ENCODE peak calls at places on chromosomes 16 and 17, in eight cellular contexts. One of them, this sample, is unnamed.

GRCh38 chr16:48597563-48598392 is 12.2 kb downstream of the N4BP1 start:
- DNase-seq in left lung: no peak
- DNase-seq in AG09309: no peak
- DNase-seq in T-helper 1 cell: no peak
- DNase-seq in sigmoid colon: no peak
- DNase-seq in GM13976: no peak
- DNase-seq in glomerular endothelial cell: no peak
- DNase-seq in NAMALWA: no peak
- DNase-seq in this sample: no peak

GRCh38 chr17:32584792-32585191 is 98.0 kb downstream of the CDK5R1 start:
- DNase-seq in T-helper 1 cell: no peak
- DNase-seq in NAMALWA: no peak
- DNase-seq in sigmoid colon: no peak
- DNase-seq in left lung: no peak
- DNase-seq in GM13976: no peak
- DNase-seq in AG09309: no peak
- DNase-seq in glomerular endothelial cell: no peak
- DNase-seq in this sample: no peak

GRCh38 chr17:36195474-36196098 is 972 bp downstream of the CCL3L1 start:
- DNase-seq in T-helper 1 cell: no peak
- DNase-seq in sigmoid colon: no peak
- DNase-seq in GM13976: no peak
- DNase-seq in glomerular endothelial cell: no peak
- DNase-seq in left lung: peak
- DNase-seq in AG09309: no peak
- DNase-seq in NAMALWA: peak
- DNase-seq in this sample: no peak

GRCh38 chr17:3527896-3528603 is 29.6 kb downstream of the TRPV3 start:
- DNase-seq in T-helper 1 cell: no peak
- DNase-seq in glomerular endothelial cell: no peak
- DNase-seq in left lung: no peak
- DNase-seq in GM13976: no peak
- DNase-seq in AG09309: no peak
- DNase-seq in NAMALWA: no peak
- DNase-seq in sigmoid colon: peak
- DNase-seq in this sample: no peak

GRCh38 chr17:44636562-44636961 is 19.7 kb upstream of the MEIOC start:
- DNase-seq in T-helper 1 cell: no peak
- DNase-seq in AG09309: peak
- DNase-seq in NAMALWA: peak
- DNase-seq in sigmoid colon: no peak
- DNase-seq in GM13976: no peak
- DNase-seq in glomerular endothelial cell: no peak
- DNase-seq in left lung: no peak
- DNase-seq in this sample: no peak

GRCh38 chr16:66266436-66267286 is 99.8 kb upstream of the CDH5 start:
- DNase-seq in glomerular endothelial cell: no peak
- DNase-seq in left lung: peak
- DNase-seq in GM13976: no peak
- DNase-seq in NAMALWA: no peak
- DNase-seq in sigmoid colon: peak
- DNase-seq in T-helper 1 cell: no peak
- DNase-seq in AG09309: no peak
- DNase-seq in this sample: peak

GRCh38 chr16:68332411-68333121 is 21.7 kb downstream of the PRMT7 start:
- DNase-seq in NAMALWA: peak
- DNase-seq in GM13976: no peak
- DNase-seq in left lung: no peak
- DNase-seq in AG09309: no peak
- DNase-seq in glomerular endothelial cell: peak
- DNase-seq in T-helper 1 cell: no peak
- DNase-seq in sigmoid colon: no peak
- DNase-seq in this sample: peak

GRCh38 chr17:83173997-83174858 is 94.8 kb downstream of the METRNL start:
- DNase-seq in GM13976: peak
- DNase-seq in glomerular endothelial cell: no peak
- DNase-seq in AG09309: no peak
- DNase-seq in T-helper 1 cell: no peak
- DNase-seq in left lung: peak
- DNase-seq in NAMALWA: peak
- DNase-seq in sigmoid colon: peak
- DNase-seq in this sample: no peak

GRCh38 chr16:67767953-67768352 is 38.4 kb downstream of the RANBP10 start:
- DNase-seq in AG09309: peak
- DNase-seq in NAMALWA: no peak
- DNase-seq in left lung: no peak
- DNase-seq in sigmoid colon: no peak
- DNase-seq in GM13976: no peak
- DNase-seq in glomerular endothelial cell: no peak
- DNase-seq in T-helper 1 cell: no peak
- DNase-seq in this sample: no peak

GRCh38 chr16:27639588-27640276 is 89.8 kb downstream of the KATNIP start:
- DNase-seq in AG09309: peak
- DNase-seq in glomerular endothelial cell: no peak
- DNase-seq in NAMALWA: peak
- DNase-seq in left lung: no peak
- DNase-seq in GM13976: peak
- DNase-seq in T-helper 1 cell: no peak
- DNase-seq in sigmoid colon: no peak
- DNase-seq in this sample: no peak

GRCh38 chr17:64614266-64615011 is 47.7 kb downstream of the SMURF2 start:
- DNase-seq in T-helper 1 cell: no peak
- DNase-seq in left lung: no peak
- DNase-seq in AG09309: no peak
- DNase-seq in sigmoid colon: no peak
- DNase-seq in glomerular endothelial cell: no peak
- DNase-seq in NAMALWA: no peak
- DNase-seq in GM13976: no peak
- DNase-seq in this sample: no peak

GRCh38 chr17:81858967-81859905 is 1.1 kb downstream of the P4HB start:
- DNase-seq in glomerular endothelial cell: no peak
- DNase-seq in AG09309: no peak
- DNase-seq in left lung: no peak
- DNase-seq in T-helper 1 cell: no peak
- DNase-seq in NAMALWA: peak
- DNase-seq in GM13976: no peak
- DNase-seq in sigmoid colon: no peak
- DNase-seq in this sample: no peak

GRCh38 chr16:11668590-11669379 is 530 bp downstream of the SNN start:
- DNase-seq in AG09309: no peak
- DNase-seq in sigmoid colon: no peak
- DNase-seq in T-helper 1 cell: peak
- DNase-seq in left lung: peak
- DNase-seq in GM13976: no peak
- DNase-seq in NAMALWA: no peak
- DNase-seq in glomerular endothelial cell: no peak
- DNase-seq in this sample: peak

GRCh38 chr16:27838536-27839175 is 224.9 kb downstream of the GSG1L start:
- DNase-seq in left lung: no peak
- DNase-seq in glomerular endothelial cell: no peak
- DNase-seq in sigmoid colon: peak
- DNase-seq in AG09309: no peak
- DNase-seq in T-helper 1 cell: no peak
- DNase-seq in GM13976: no peak
- DNase-seq in NAMALWA: no peak
- DNase-seq in this sample: no peak

GRCh38 chr17:5237541-5238016 is 2.9 kb upstream of the SCIMP start:
- DNase-seq in GM13976: no peak
- DNase-seq in left lung: no peak
- DNase-seq in NAMALWA: peak
- DNase-seq in T-helper 1 cell: no peak
- DNase-seq in AG09309: peak
- DNase-seq in sigmoid colon: no peak
- DNase-seq in glomerular endothelial cell: peak
- DNase-seq in this sample: peak

This sample was measured in thyroid gland.